ENCODE peak calls at places on chromosomes 16 and 17, in four cellular contexts. U is endothelial cell of umbilical vein, B is GM12878, K is K562. V is an unnamed sample.

GRCh38 chr17:50495918-50496317 is 12.3 kb upstream of the MYCBPAP start:
- DNase-seq in K (no peak), U (no peak), B (no peak), V (peak)

GRCh38 chr16:28321700-28322411 is 29.5 kb downstream of the SBK1 start:
- DNase-seq in U (peak), B (no peak), K (peak), V (peak)

GRCh38 chr17:16314859-16315258 is 38.4 kb downstream of the CENPV start:
- DNase-seq in U (no peak), K (no peak), B (no peak), V (no peak)

GRCh38 chr17:53353919-53354351 is 468.8 kb upstream of the KIF2B start:
- DNase-seq in K (no peak), B (no peak), U (no peak), V (no peak)

GRCh38 chr16:26133401-26133800 is 441.6 kb downstream of the HS3ST4 start:
- DNase-seq in U (no peak), B (no peak), K (no peak), V (no peak)

GRCh38 chr16:54370653-54371052 is 84.1 kb upstream of the IRX3 start:
- DNase-seq in K (peak), B (no peak), U (no peak), V (no peak)

GRCh38 chr16:8655184-8655717 is 19.2 kb upstream of the ABAT start:
- DNase-seq in U (peak), K (peak), B (peak), V (peak)

GRCh38 chr17:27944546-27945332 is 51.6 kb upstream of the LYRM9 start:
- DNase-seq in K (no peak), U (no peak), B (peak), V (no peak)

GRCh38 chr16:83136419-83136818 is 509.6 kb downstream of the CDH13 start:
- DNase-seq in U (no peak), B (no peak), K (no peak), V (no peak)

GRCh38 chr16:87008664-87009063 is 308.5 kb downstream of the C16orf95 start:
- DNase-seq in B (no peak), U (no peak), K (no peak), V (no peak)

GRCh38 chr17:69175812-69176517 is 34.3 kb upstream of the ABCA6 start:
- DNase-seq in K (no peak), B (no peak), U (peak), V (peak)

GRCh38 chr17:79919862-79920720 is 80.9 kb upstream of the CBX4 start:
- DNase-seq in U (no peak), B (no peak), K (no peak), V (no peak)

GRCh38 chr16:82646504-82646903 is 19.7 kb downstream of the CDH13 start:
- DNase-seq in K (no peak), B (no peak), U (no peak), V (no peak)

GRCh38 chr17:45022655-45023339 is 28.6 kb downstream of the DCAKD start:
- DNase-seq in U (no peak), K (no peak), B (peak), V (no peak)

GRCh38 chr17:77233635-77234334 is 93.0 kb downstream of the SEC14L1 start:
- DNase-seq in U (peak), K (peak), B (peak), V (peak)

GRCh38 chr17:29968271-29968670 is 26.8 kb downstream of the EFCAB5 start:
- DNase-seq in U (no peak), B (no peak), K (no peak), V (peak)

GRCh38 chr17:9434502-9435113 is 141.0 kb downstream of the STX8 start:
- DNase-seq in B (no peak), U (no peak), K (no peak), V (no peak)

GRCh38 chr17:81537343-81537855 is 9.2 kb downstream of the FSCN2 start:
- DNase-seq in K (peak), B (no peak), U (no peak), V (no peak)

GRCh38 chr17:27879987-27880608 is 13.1 kb downstream of the LYRM9 start:
- DNase-seq in U (peak), K (peak), B (peak), V (peak)

GRCh38 chr16:4685776-4686496 is 7.4 kb upstream of the NUDT16L1 start:
- DNase-seq in K (no peak), B (no peak), U (no peak), V (no peak)

GRCh38 chr17:57689254-57689653 is 55.8 kb downstream of the CCDC182 start:
- DNase-seq in U (no peak), K (no peak), B (no peak), V (no peak)

GRCh38 chr16:73183678-73184092 is 135.8 kb upstream of the ZFHX3 start:
- DNase-seq in B (no peak), K (no peak), U (no peak), V (no peak)

GRCh38 chr16:68105611-68106010 is 20.4 kb downstream of the NFATC3 start:
- DNase-seq in U (no peak), K (no peak), B (no peak), V (no peak)

GRCh38 chr17:1643293-1643998 is 2.1 kb downstream of the SCARF1 start:
- DNase-seq in B (no peak), K (no peak), U (no peak), V (no peak)

GRCh38 chr17:51085150-51085805 is 35.4 kb downstream of the SPAG9 start:
- DNase-seq in K (no peak), B (no peak), U (peak), V (peak)

GRCh38 chr16:77298638-77299360 is 99.6 kb downstream of the SYCE1L start:
- DNase-seq in K (no peak), U (peak), B (no peak), V (peak)

GRCh38 chr17:30326816-30327215 is 7.0 kb downstream of the TMIGD1 start:
- DNase-seq in K (no peak), B (no peak), U (no peak), V (no peak)

GRCh38 chr17:63515426-63515825 is 7.7 kb upstream of the KCNH6 start:
- DNase-seq in B (no peak), K (no peak), U (no peak), V (no peak)

GRCh38 chr16:14957576-14958322 is 17.1 kb upstream of the PDXDC1 start:
- DNase-seq in K (no peak), B (no peak), U (no peak), V (no peak)

GRCh38 chr17:21530311-21530710 is 154.2 kb downstream of the KCNJ12 start:
- DNase-seq in K (no peak), B (no peak), U (no peak), V (no peak)

GRCh38 chr17:70810609-70811008 is 641.3 kb downstream of the KCNJ2 start:
- DNase-seq in K (no peak), B (no peak), U (no peak), V (peak)

GRCh38 chr17:2303278-2304188 is at the start of the genes SMG6 and SRR:
- DNase-seq in U (peak), B (peak), K (peak), V (peak)

GRCh38 chr16:35795361-35796029 is 2336.1 kb downstream of the TP53TG3F start:
- DNase-seq in U (no peak), B (no peak), K (no peak), V (no peak)

GRCh38 chr16:10930755-10931093 is 11.5 kb downstream of the DEXI start:
- DNase-seq in B (no peak), K (no peak), U (no peak), V (no peak)

GRCh38 chr17:73581379-73581778 is 62.9 kb downstream of the SDK2 start:
- DNase-seq in U (no peak), B (no peak), K (no peak), V (no peak)
- TF ChIP-seq FOS in U (no peak), B (no peak), K (no peak), V (no peak)

DNA sequence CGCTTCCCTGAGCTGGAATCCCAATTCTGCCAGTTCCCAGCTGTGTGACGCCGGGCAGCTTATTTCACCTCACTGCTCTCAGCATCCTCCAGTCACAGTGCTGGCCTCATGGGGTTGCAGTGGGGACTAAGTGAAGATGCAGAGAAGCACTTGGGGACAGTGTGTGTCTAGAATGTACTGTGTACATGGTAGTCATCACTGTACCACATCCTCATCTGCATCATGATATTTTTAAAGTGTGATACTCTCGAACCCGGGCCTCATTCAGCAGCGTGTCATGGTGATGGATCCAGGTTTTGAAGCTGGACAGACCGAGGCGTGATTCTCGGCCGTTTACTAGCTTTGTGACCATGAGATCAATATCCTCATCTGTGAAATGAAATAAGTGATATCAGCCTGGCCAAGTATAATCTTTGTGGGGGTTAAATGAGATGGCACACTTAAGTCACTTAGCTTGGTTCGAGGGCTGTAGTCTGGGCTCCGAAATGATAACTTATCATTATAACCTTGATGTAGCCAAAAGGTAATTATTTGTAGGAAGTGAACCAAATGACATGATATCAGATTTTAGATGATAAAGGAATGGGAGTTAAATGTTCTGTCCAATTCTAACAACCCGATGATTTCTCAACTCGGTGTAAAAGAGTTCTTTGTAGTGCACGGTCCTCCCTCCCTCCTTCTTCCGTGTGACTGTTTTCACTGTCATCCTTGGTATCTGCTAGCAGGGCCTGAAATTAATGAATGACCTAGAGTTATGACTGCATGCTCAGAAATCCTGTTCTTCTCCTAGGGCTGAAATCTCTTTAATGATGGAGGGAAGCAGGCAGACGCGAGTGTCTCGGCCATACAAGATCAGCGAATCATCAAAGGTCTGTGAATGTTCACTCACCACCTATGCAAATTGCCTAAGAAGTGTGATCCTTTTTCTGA is 2.0 kb downstream of the KLHL36 start:
- DNase-seq in B (no peak), U (no peak), K (no peak), V (peak)
- TF ChIP-seq FOS in B (no peak), U (no peak), K (no peak), V (peak)

GRCh38 chr17:36858119-36859002 is 78.9 kb upstream of the LHX1 start:
- DNase-seq in B (no peak), K (no peak), U (no peak), V (no peak)
- TF ChIP-seq FOS in B (no peak), K (no peak), U (no peak), V (no peak)

GRCh38 chr17:37466471-37466870 is 23.2 kb upstream of the DUSP14 start:
- DNase-seq in K (no peak), U (no peak), B (no peak), V (no peak)
- TF ChIP-seq FOS in K (no peak), U (no peak), B (no peak), V (no peak)

GRCh38 chr16:2031081-2031577 is 4.4 kb downstream of the NHERF2 start:
- DNase-seq in K (no peak), U (peak), B (no peak), V (no peak)

GRCh38 chr16:2035431-2036199 is 8.9 kb downstream of the NHERF2 start:
- DNase-seq in K (no peak), U (peak), B (no peak), V (peak)

GRCh38 chr16:2032285-2033056 is 5.8 kb downstream of the NHERF2 start:
- DNase-seq in K (peak), U (no peak), B (no peak), V (peak)

GRCh38 chr16:2034695-2035430 is 8.2 kb downstream of the NHERF2 start:
- DNase-seq in K (no peak), U (no peak), B (no peak), V (no peak)

DNA sequence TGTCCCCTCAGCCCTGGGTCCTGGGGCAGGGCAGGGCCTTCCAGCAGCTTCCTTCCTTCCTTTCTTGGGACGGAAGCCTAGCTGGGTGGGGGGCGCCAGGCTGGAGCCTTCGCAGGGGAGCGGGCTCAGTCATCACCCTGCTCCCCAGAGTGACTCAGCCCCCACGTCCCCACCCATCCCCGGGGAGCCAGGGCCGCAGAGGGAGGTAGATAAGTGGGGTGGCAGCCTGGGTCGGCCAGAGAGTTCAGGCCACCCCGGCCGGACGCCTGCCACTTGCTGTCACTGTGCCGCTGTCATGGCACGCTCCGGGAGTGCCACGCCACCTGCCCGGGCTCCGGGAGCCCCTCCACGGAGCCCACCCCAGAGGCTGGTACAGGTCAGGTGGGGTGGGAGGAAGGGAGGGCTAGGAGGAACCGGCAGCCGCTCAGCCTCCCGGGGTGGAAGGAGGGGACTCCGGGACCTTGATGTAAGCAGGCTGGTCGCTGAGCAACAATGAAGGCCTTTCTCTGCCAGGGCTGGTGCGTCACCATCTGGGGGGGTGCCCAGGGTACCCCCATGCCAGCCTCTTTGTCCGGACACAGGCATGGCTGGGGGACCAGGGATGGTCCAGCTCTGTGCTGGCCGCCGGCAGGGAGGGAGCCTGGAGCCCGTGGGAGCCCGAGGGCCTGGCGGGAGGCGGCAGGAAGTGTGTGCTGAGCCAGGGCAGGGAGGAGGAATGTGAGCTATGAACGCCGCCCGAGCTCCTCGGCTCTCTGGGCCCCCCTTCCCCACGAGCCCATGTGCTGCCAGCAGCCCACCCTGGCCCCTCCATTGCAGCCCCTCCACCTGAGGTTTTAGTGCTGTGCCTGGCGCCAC is 6.6 kb downstream of the NHERF2 start:
- DNase-seq in K (peak), B (no peak), U (peak), V (peak)
- TF ChIP-seq FOS in K (no peak), B (no peak), U (peak), V (no peak)

GRCh38 chr16:84791501-84791900 is 28.3 kb upstream of the CRISPLD2 start:
- DNase-seq in B (no peak), U (no peak), K (no peak), V (no peak)

GRCh38 chr16:84790291-84790690 is 29.5 kb upstream of the CRISPLD2 start:
- DNase-seq in K (no peak), B (no peak), U (no peak), V (no peak)

GRCh38 chr16:84788968-84789371 is 30.8 kb upstream of the CRISPLD2 start:
- DNase-seq in U (no peak), B (no peak), K (no peak), V (no peak)

GRCh38 chr16:84789431-84789830 is 30.4 kb upstream of the CRISPLD2 start:
- DNase-seq in K (no peak), B (no peak), U (no peak), V (no peak)

GRCh38 chr16:84791088-84791487 is 28.7 kb upstream of the CRISPLD2 start:
- DNase-seq in B (no peak), U (no peak), K (no peak), V (peak)
- TF ChIP-seq FOS in B (no peak), U (no peak), K (no peak), V (no peak)

GRCh38 chr16:85557083-85557975 is 55.8 kb upstream of the GSE1 start:
- DNase-seq in K (peak), B (no peak), U (no peak), V (no peak)

GRCh38 chr16:85554791-85555548 is 58.2 kb upstream of the GSE1 start:
- DNase-seq in B (no peak), U (peak), K (peak), V (peak)

GRCh38 chr16:85555549-85556455 is 57.3 kb upstream of the GSE1 start:
- DNase-seq in K (peak), U (no peak), B (no peak), V (no peak)

GRCh38 chr16:85557976-85558589 is 55.0 kb upstream of the GSE1 start:
- DNase-seq in B (no peak), K (no peak), U (no peak), V (no peak)

DNA sequence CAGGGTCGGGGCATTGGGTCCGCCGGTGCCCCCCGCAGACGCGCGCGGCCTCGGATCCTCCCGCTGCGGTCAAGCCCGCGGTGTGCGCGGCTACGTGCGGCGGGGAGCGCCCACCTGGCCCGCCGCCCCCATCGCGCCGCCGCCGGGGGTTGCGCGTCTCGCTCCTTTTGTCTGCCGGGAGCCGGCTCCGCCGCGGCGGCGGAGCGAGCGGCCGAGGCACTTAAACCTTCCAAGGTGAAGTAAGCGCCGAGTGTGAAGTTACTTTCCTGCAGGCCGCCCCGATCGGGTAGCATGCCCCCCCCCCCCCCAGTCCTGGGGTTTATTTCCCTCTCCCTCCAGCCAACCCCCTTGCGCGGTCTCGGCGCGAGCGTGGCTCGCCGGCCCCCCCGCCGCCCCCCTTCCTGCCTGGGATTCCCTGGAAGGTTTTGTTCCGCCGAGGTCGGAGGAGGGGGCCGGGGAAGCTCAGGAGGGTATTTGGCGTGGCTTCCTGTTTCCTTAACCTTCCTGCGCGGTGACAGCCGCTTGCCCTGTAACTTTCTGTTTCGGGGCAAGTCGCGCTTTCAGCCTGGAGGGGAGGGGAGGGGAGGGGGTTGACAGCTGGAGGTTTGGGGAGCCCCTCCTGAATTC is 56.6 kb upstream of the GSE1 start:
- DNase-seq in B (no peak), U (no peak), K (peak), V (no peak)
- TF ChIP-seq FOS in B (no peak), U (no peak), K (no peak), V (no peak)

GRCh38 chr17:66634193-66634592 is 200.7 kb upstream of the CACNG5 start:
- DNase-seq in U (no peak), K (no peak), B (no peak), V (no peak)

GRCh38 chr17:66632716-66633115 is 202.2 kb upstream of the CACNG5 start:
- DNase-seq in B (no peak), U (no peak), K (no peak), V (no peak)

GRCh38 chr17:66630828-66631472 is 204.0 kb upstream of the CACNG5 start:
- DNase-seq in B (no peak), K (no peak), U (no peak), V (no peak)

GRCh38 chr17:66635646-66636045 is 199.3 kb upstream of the CACNG5 start:
- DNase-seq in K (no peak), B (no peak), U (no peak), V (no peak)

GRCh38 chr17:66633322-66633965 is 201.5 kb upstream of the CACNG5 start:
- DNase-seq in U (no peak), K (no peak), B (no peak), V (peak)
- TF ChIP-seq FOS in U (no peak), K (no peak), B (no peak), V (no peak)